ENCODE peak calls at places on chromosomes 11 and 22, in ten cellular contexts. One of them, this sample, is unnamed.

GRCh38 chr11:2794419-2794795 is 91.2 kb downstream of the CDKN1C start:
- DNase-seq in heart right ventricle: no peak
- DNase-seq in testis: no peak
- DNase-seq in PC-3: no peak
- DNase-seq in cardiac muscle cell: no peak
- DNase-seq in CD4-positive, alpha-beta T cell: no peak
- DNase-seq in adrenal gland: peak
- DNase-seq in GM23248: no peak
- DNase-seq in sigmoid colon: peak
- DNase-seq in spleen: peak
- DNase-seq in this sample: no peak

GRCh38 chr11:71370895-71371673 is 77.1 kb downstream of the DHCR7 start:
- DNase-seq in heart right ventricle: no peak
- DNase-seq in CD4-positive, alpha-beta T cell: no peak
- DNase-seq in cardiac muscle cell: no peak
- DNase-seq in spleen: no peak
- DNase-seq in testis: no peak
- DNase-seq in sigmoid colon: no peak
- DNase-seq in GM23248: no peak
- DNase-seq in adrenal gland: no peak
- DNase-seq in PC-3: no peak
- DNase-seq in this sample: no peak

GRCh38 chr22:49296561-49296960 is 531.1 kb downstream of the BRD1 start:
- DNase-seq in heart right ventricle: no peak
- DNase-seq in sigmoid colon: no peak
- DNase-seq in GM23248: no peak
- DNase-seq in CD4-positive, alpha-beta T cell: no peak
- DNase-seq in PC-3: no peak
- DNase-seq in adrenal gland: no peak
- DNase-seq in testis: peak
- DNase-seq in cardiac muscle cell: no peak
- DNase-seq in spleen: peak
- DNase-seq in this sample: no peak

GRCh38 chr22:50196256-50196655 is 4.6 kb upstream of the SELENOO start:
- DNase-seq in heart right ventricle: no peak
- DNase-seq in CD4-positive, alpha-beta T cell: no peak
- DNase-seq in GM23248: no peak
- DNase-seq in PC-3: no peak
- DNase-seq in sigmoid colon: no peak
- DNase-seq in spleen: no peak
- DNase-seq in adrenal gland: no peak
- DNase-seq in cardiac muscle cell: no peak
- DNase-seq in testis: no peak
- DNase-seq in this sample: no peak

GRCh38 chr11:45285931-45286632 is at the start of gene SYT13:
- DNase-seq in cardiac muscle cell: peak
- DNase-seq in PC-3: no peak
- DNase-seq in adrenal gland: no peak
- DNase-seq in testis: peak
- DNase-seq in sigmoid colon: no peak
- DNase-seq in GM23248: no peak
- DNase-seq in heart right ventricle: peak
- DNase-seq in spleen: no peak
- DNase-seq in CD4-positive, alpha-beta T cell: no peak
- DNase-seq in this sample: no peak

GRCh38 chr11:118012083-118012669 is 26.0 kb downstream of the IL10RA start:
- DNase-seq in testis: peak
- DNase-seq in GM23248: peak
- DNase-seq in adrenal gland: peak
- DNase-seq in CD4-positive, alpha-beta T cell: no peak
- DNase-seq in spleen: peak
- DNase-seq in sigmoid colon: no peak
- DNase-seq in cardiac muscle cell: peak
- DNase-seq in PC-3: peak
- DNase-seq in heart right ventricle: no peak
- DNase-seq in this sample: no peak

GRCh38 chr22:43514476-43515157 is 102.8 kb downstream of the MPPED1 start:
- DNase-seq in GM23248: no peak
- DNase-seq in heart right ventricle: no peak
- DNase-seq in cardiac muscle cell: no peak
- DNase-seq in testis: no peak
- DNase-seq in spleen: no peak
- DNase-seq in adrenal gland: no peak
- DNase-seq in sigmoid colon: no peak
- DNase-seq in CD4-positive, alpha-beta T cell: no peak
- DNase-seq in PC-3: no peak
- DNase-seq in this sample: no peak

GRCh38 chr11:7892059-7892699 is 38.9 kb downstream of the OR10A6 start:
- DNase-seq in PC-3: peak
- DNase-seq in spleen: no peak
- DNase-seq in heart right ventricle: no peak
- DNase-seq in cardiac muscle cell: peak
- DNase-seq in sigmoid colon: no peak
- DNase-seq in adrenal gland: no peak
- DNase-seq in CD4-positive, alpha-beta T cell: no peak
- DNase-seq in GM23248: peak
- DNase-seq in testis: no peak
- DNase-seq in this sample: no peak

GRCh38 chr22:42067706-42068350 is 2.8 kb downstream of the NAGA start:
- DNase-seq in adrenal gland: no peak
- DNase-seq in sigmoid colon: no peak
- DNase-seq in spleen: peak
- DNase-seq in testis: no peak
- DNase-seq in cardiac muscle cell: no peak
- DNase-seq in GM23248: no peak
- DNase-seq in heart right ventricle: no peak
- DNase-seq in PC-3: no peak
- DNase-seq in CD4-positive, alpha-beta T cell: no peak
- DNase-seq in this sample: no peak

GRCh38 chr11:108886608-108887007 is 221.7 kb downstream of the DDX10 start:
- DNase-seq in GM23248: peak
- DNase-seq in adrenal gland: no peak
- DNase-seq in heart right ventricle: no peak
- DNase-seq in cardiac muscle cell: no peak
- DNase-seq in testis: no peak
- DNase-seq in spleen: no peak
- DNase-seq in PC-3: peak
- DNase-seq in sigmoid colon: no peak
- DNase-seq in CD4-positive, alpha-beta T cell: no peak
- DNase-seq in this sample: no peak

DNA sequence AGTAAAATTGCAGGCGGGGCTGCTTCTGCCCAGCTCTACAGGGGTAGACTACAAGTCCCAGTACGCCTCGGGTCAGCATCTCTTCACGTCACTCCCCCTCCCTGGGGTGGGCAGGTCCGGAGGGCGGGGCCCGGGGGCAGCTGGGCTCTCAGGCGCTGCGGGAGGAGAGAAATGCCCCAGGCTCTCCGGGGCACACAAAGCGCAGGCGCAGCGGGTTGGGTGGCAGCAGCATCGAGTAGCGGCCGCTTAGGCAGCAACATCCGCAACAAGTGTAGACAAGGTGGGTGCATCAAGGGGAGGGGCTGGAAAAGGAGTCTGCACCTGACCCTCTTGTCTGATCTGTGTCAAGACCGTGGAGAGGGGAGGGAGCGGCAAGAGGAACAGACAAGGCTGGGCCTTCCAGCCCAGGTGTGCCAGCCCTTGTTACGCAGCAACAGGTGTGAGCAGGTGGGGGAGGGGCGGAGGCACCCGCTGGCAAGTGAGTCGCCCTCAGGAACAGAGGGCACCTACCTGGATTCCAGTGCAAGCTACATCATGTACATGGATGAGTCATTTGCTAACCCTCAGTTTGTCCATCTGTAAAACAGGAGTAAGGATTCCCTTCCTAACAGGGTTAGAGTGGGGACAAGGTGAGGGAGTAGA is 1.2 kb downstream of the PLEKHB1 start:
- DNase-seq in GM23248: peak
- DNase-seq in CD4-positive, alpha-beta T cell: peak
- DNase-seq in spleen: peak
- DNase-seq in adrenal gland: peak
- DNase-seq in heart right ventricle: peak
- DNase-seq in testis: peak
- DNase-seq in PC-3: peak
- DNase-seq in cardiac muscle cell: peak
- DNase-seq in sigmoid colon: peak
- DNase-seq in this sample: peak
- H3K27ac ChIP-seq in GM23248: no peak
- H3K27ac ChIP-seq in CD4-positive, alpha-beta T cell: peak
- H3K27ac ChIP-seq in spleen: peak
- H3K27ac ChIP-seq in adrenal gland: no peak
- H3K27ac ChIP-seq in heart right ventricle: no peak
- H3K27ac ChIP-seq in testis: no peak
- H3K27ac ChIP-seq in PC-3: no peak
- H3K27ac ChIP-seq in cardiac muscle cell: no peak
- H3K27ac ChIP-seq in sigmoid colon: peak
- H3K27ac ChIP-seq in this sample: peak

DNA sequence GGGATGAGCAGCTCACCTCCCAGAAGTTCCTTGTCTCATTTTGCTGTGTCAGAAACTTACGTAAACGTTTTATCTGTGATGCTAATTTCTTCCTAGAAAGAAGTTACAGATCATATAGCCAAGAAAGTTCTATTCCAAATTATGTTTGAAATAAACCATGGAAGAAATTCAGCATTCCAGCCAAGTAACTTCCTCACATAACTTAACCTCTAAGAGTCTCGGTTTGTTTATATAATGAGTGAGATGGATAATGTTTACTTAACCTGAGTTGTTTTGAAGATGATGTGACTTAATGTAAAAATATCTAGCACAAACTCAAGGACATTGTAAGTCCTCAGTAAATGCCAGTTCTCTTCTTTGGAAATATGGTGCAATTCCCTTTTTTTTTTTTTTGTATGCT is 8.9 kb upstream of the MUC15 start:
- DNase-seq in heart right ventricle: no peak
- DNase-seq in cardiac muscle cell: no peak
- DNase-seq in adrenal gland: no peak
- DNase-seq in spleen: no peak
- DNase-seq in CD4-positive, alpha-beta T cell: no peak
- DNase-seq in GM23248: peak
- DNase-seq in PC-3: peak
- DNase-seq in sigmoid colon: no peak
- DNase-seq in testis: no peak
- DNase-seq in this sample: no peak
- H3K27ac ChIP-seq in heart right ventricle: no peak
- H3K27ac ChIP-seq in cardiac muscle cell: no peak
- H3K27ac ChIP-seq in adrenal gland: no peak
- H3K27ac ChIP-seq in spleen: no peak
- H3K27ac ChIP-seq in CD4-positive, alpha-beta T cell: no peak
- H3K27ac ChIP-seq in GM23248: no peak
- H3K27ac ChIP-seq in PC-3: no peak
- H3K27ac ChIP-seq in sigmoid colon: peak
- H3K27ac ChIP-seq in testis: no peak
- H3K27ac ChIP-seq in this sample: no peak

GRCh38 chr22:20418211-20418788 is 19.3 kb downstream of the SCARF2 start:
- DNase-seq in GM23248: peak
- DNase-seq in testis: peak
- DNase-seq in spleen: peak
- DNase-seq in cardiac muscle cell: peak
- DNase-seq in sigmoid colon: peak
- DNase-seq in adrenal gland: peak
- DNase-seq in CD4-positive, alpha-beta T cell: peak
- DNase-seq in PC-3: peak
- DNase-seq in heart right ventricle: peak
- DNase-seq in this sample: peak
- H3K27ac ChIP-seq in GM23248: peak
- H3K27ac ChIP-seq in testis: peak
- H3K27ac ChIP-seq in spleen: peak
- H3K27ac ChIP-seq in cardiac muscle cell: no peak
- H3K27ac ChIP-seq in sigmoid colon: peak
- H3K27ac ChIP-seq in adrenal gland: no peak
- H3K27ac ChIP-seq in CD4-positive, alpha-beta T cell: no peak
- H3K27ac ChIP-seq in PC-3: no peak
- H3K27ac ChIP-seq in heart right ventricle: peak
- H3K27ac ChIP-seq in this sample: no peak

GRCh38 chr11:64768300-64768694 is 8.5 kb upstream of the PYGM start:
- DNase-seq in CD4-positive, alpha-beta T cell: no peak
- DNase-seq in heart right ventricle: no peak
- DNase-seq in testis: no peak
- DNase-seq in sigmoid colon: no peak
- DNase-seq in GM23248: no peak
- DNase-seq in spleen: no peak
- DNase-seq in adrenal gland: no peak
- DNase-seq in cardiac muscle cell: no peak
- DNase-seq in PC-3: no peak
- DNase-seq in this sample: no peak
- H3K27ac ChIP-seq in CD4-positive, alpha-beta T cell: no peak
- H3K27ac ChIP-seq in heart right ventricle: no peak
- H3K27ac ChIP-seq in testis: peak
- H3K27ac ChIP-seq in sigmoid colon: peak
- H3K27ac ChIP-seq in GM23248: no peak
- H3K27ac ChIP-seq in spleen: peak
- H3K27ac ChIP-seq in adrenal gland: peak
- H3K27ac ChIP-seq in cardiac muscle cell: peak
- H3K27ac ChIP-seq in PC-3: no peak
- H3K27ac ChIP-seq in this sample: no peak

GRCh38 chr22:24894220-24894975 is 52.1 kb downstream of the LHFPL7 start:
- DNase-seq in CD4-positive, alpha-beta T cell: no peak
- DNase-seq in cardiac muscle cell: peak
- DNase-seq in heart right ventricle: peak
- DNase-seq in testis: peak
- DNase-seq in spleen: no peak
- DNase-seq in adrenal gland: peak
- DNase-seq in sigmoid colon: peak
- DNase-seq in PC-3: peak
- DNase-seq in GM23248: peak
- DNase-seq in this sample: no peak

GRCh38 chr22:24893341-24894070 is 53.0 kb downstream of the LHFPL7 start:
- DNase-seq in heart right ventricle: no peak
- DNase-seq in spleen: no peak
- DNase-seq in sigmoid colon: no peak
- DNase-seq in cardiac muscle cell: no peak
- DNase-seq in GM23248: no peak
- DNase-seq in CD4-positive, alpha-beta T cell: no peak
- DNase-seq in testis: no peak
- DNase-seq in adrenal gland: peak
- DNase-seq in PC-3: no peak
- DNase-seq in this sample: no peak

GRCh38 chr22:24894998-24895397 is 51.5 kb downstream of the LHFPL7 start:
- DNase-seq in GM23248: peak
- DNase-seq in PC-3: peak
- DNase-seq in spleen: no peak
- DNase-seq in sigmoid colon: peak
- DNase-seq in testis: peak
- DNase-seq in heart right ventricle: peak
- DNase-seq in cardiac muscle cell: peak
- DNase-seq in CD4-positive, alpha-beta T cell: no peak
- DNase-seq in adrenal gland: peak
- DNase-seq in this sample: no peak
- H3K27ac ChIP-seq in GM23248: peak
- H3K27ac ChIP-seq in PC-3: peak
- H3K27ac ChIP-seq in spleen: peak
- H3K27ac ChIP-seq in sigmoid colon: peak
- H3K27ac ChIP-seq in testis: no peak
- H3K27ac ChIP-seq in heart right ventricle: peak
- H3K27ac ChIP-seq in cardiac muscle cell: no peak
- H3K27ac ChIP-seq in CD4-positive, alpha-beta T cell: no peak
- H3K27ac ChIP-seq in adrenal gland: peak
- H3K27ac ChIP-seq in this sample: no peak